ENCODE peak calls at places on chromosomes 5 and 9, in four cellular contexts. T, V, J and R are unnamed samples.

GRCh38 chr5:5381259-5382006 is 41.0 kb upstream of the ICE1 start:
- DNase-seq in J (no peak), V (no peak), T (no peak), R (no peak)

GRCh38 chr9:17216011-17216410 is 81.2 kb downstream of the CNTLN start:
- DNase-seq in V (no peak), J (no peak), T (no peak), R (no peak)

GRCh38 chr9:130466537-130467217 is 21.9 kb downstream of the ASS1 start:
- DNase-seq in J (no peak), V (no peak), T (no peak), R (no peak)

GRCh38 chr5:139415221-139415861 is 11.5 kb upstream of the SPATA24 start:
- DNase-seq in J (no peak), V (no peak), T (no peak), R (no peak)

GRCh38 chr5:166907314-166907713 is 1384.1 kb upstream of the WWC1 start:
- DNase-seq in V (no peak), T (no peak), J (no peak), R (no peak)

GRCh38 chr5:112419050-112419595 is at the start of gene EPB41L4A:
- DNase-seq in T (no peak), V (no peak), J (peak), R (peak)

GRCh38 chr5:40866844-40867243 is 25.7 kb downstream of the CARD6 start:
- DNase-seq in J (no peak), T (no peak), V (no peak), R (no peak)

GRCh38 chr9:71042448-71042847 is 79.0 kb downstream of the TRPM3 start:
- DNase-seq in J (peak), V (no peak), T (no peak), R (no peak)

GRCh38 chr5:132102101-132102701 is 28.6 kb downstream of the CSF2 start:
- DNase-seq in V (no peak), T (no peak), J (no peak), R (no peak)

GRCh38 chr5:98994636-98995035 is 65.8 kb upstream of the CHD1 start:
- DNase-seq in T (no peak), V (no peak), J (no peak), R (no peak)

GRCh38 chr5:181086410-181087229 is 44.3 kb downstream of the OR2V1 start:
- DNase-seq in V (no peak), J (no peak), T (no peak), R (no peak)

GRCh38 chr5:134227259-134227658 is 1.4 kb upstream of the PPP2CA start:
- DNase-seq in V (no peak), J (peak), T (no peak), R (peak)

GRCh38 chr9:71886015-71886414 is 25.0 kb downstream of the ABHD17B start:
- DNase-seq in V (no peak), J (no peak), T (no peak), R (no peak)

GRCh38 chr5:12522116-12522515 is 617.9 kb upstream of the CTNND2 start:
- DNase-seq in V (no peak), T (no peak), J (no peak), R (no peak)

DNA sequence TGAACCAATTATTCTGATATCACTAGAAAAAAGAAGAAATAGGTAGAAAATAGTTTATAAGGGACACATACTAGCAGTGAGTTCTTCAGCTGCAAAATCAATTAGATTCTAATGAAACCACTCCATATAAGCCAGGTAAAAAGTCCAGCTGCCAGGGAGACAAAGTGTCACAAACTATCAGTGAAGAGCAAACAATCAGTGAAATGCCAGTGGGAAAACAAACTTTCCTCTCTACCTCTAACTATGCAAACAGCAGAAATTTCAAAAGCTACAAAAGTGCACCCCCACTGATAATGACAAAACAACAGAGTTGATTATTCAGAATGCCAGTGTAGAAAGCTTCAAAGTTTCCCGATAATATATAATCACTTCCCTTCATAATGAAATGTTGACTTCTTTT is 637.2 kb upstream of the ITGA1 start:
- DNase-seq in J (peak), T (no peak), V (no peak), R (no peak)
- TF ChIP-seq REST in J (no peak), T (no peak), V (no peak), R (no peak)

DNA sequence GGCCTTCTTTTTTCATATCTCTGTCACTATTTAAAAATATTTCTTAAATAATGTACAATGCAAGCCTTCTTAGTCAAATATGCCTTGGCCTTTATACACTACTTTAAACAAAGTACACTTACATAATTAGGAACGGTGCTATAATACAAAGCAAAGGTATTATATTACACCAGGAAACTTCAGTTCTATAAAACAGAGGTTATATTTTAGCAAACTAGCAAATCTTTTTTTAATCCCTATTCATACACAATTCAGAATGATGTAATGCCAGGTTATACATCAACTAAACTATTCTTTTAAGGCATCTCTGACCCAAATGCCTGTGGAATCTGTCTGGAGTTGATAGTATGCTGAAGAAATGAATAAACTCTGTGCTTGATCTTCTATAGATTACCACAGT is 10.7 kb upstream of the LURAP1L start:
- DNase-seq in T (no peak), V (no peak), J (no peak), R (no peak)
- H2AFZ ChIP-seq in T (no peak), V (no peak), J (no peak), R (no peak)

GRCh38 chr9:18786936-18787658 is 245.9 kb downstream of the SAXO1 start:
- DNase-seq in T (no peak), V (no peak), J (no peak), R (no peak)
- TF ChIP-seq REST in T (no peak), V (no peak), J (no peak), R (no peak)

GRCh38 chr9:21989440-21990189 is 4.6 kb downstream of the CDKN2A start:
- DNase-seq in J (peak), T (no peak), V (no peak), R (no peak)
- H2AFZ ChIP-seq in J (peak), T (peak), V (no peak), R (no peak)

GRCh38 chr5:1523793-1524480 is at the start of gene LPCAT1:
- DNase-seq in T (no peak), J (peak), V (no peak), R (peak)
- TF ChIP-seq REST in T (no peak), J (no peak), V (no peak), R (no peak)